ENCODE peak calls at places on chromosomes 5 and 9, in seven cellular contexts. D is ovary; W is HL-60; M is endodermal cell; B is CD8-positive, alpha-beta T cell; Y is H7; N is PC-9. O is an unnamed sample.

GRCh38 chr9:73565833-73566465 is 414.3 kb downstream of the ANXA1 start:
- DNase-seq in D (no peak), W (no peak), M (peak; percentile 83), B (no peak), Y (peak; percentile 4), N (no peak), O (no peak)

GRCh38 chr9:2016411-2017208 is 1.5 kb downstream of the SMARCA2 start:
- DNase-seq in D (peak; percentile 84), W (peak; percentile 86), M (peak; percentile 87), B (peak; percentile 51), Y (peak; percentile 91), N (no peak), O (peak; percentile 90)

GRCh38 chr9:87567566-87567965 is 69.9 kb downstream of the DAPK1 start:
- DNase-seq in D (no peak), W (no peak), M (no peak), B (no peak), Y (peak; percentile 48), N (no peak), O (no peak)

GRCh38 chr5:158992104-158992740 is 107.5 kb downstream of the EBF1 start:
- DNase-seq in D (no peak), W (no peak), M (no peak), B (no peak), Y (no peak), N (no peak), O (no peak)

GRCh38 chr9:69495331-69495730 is 170.3 kb downstream of the ENTREP1 start:
- DNase-seq in D (no peak), W (no peak), M (peak; percentile 37), B (no peak), Y (no peak), N (no peak), O (no peak)

GRCh38 chr9:649128-650074 is 192.1 kb upstream of the DMRT1 start:
- DNase-seq in D (no peak), W (no peak), M (peak; percentile 66), B (no peak), Y (no peak), N (no peak), O (no peak)

GRCh38 chr5:159402328-159402727 is 72.0 kb upstream of the IL12B start:
- DNase-seq in D (no peak), W (no peak), M (no peak), B (no peak), Y (no peak), N (no peak), O (peak; percentile 65)

GRCh38 chr5:3995954-3996619 is 400.5 kb downstream of the IRX1 start:
- DNase-seq in D (no peak), W (no peak), M (no peak), B (no peak), Y (no peak), N (no peak), O (no peak)

GRCh38 chr9:97900738-97901565 is 21.3 kb downstream of the TRMO start:
- DNase-seq in D (no peak), W (peak; percentile 28), M (peak; percentile 49), B (no peak), Y (peak; percentile 58), N (no peak), O (no peak)

GRCh38 chr9:11159318-11159862 is 546.6 kb upstream of the PTPRD start:
- DNase-seq in D (no peak), W (no peak), M (no peak), B (no peak), Y (no peak), N (no peak), O (no peak)

GRCh38 chr5:112034614-112035013 is 277.6 kb upstream of the NREP start:
- DNase-seq in D (no peak), W (no peak), M (no peak), B (no peak), Y (no peak), N (no peak), O (no peak)

GRCh38 chr5:78899922-78900362 is 85.2 kb downstream of the ARSB start:
- DNase-seq in D (no peak), W (peak; percentile 62), M (peak; percentile 89), B (no peak), Y (peak; percentile 69), N (peak; percentile 53), O (no peak)

GRCh38 chr5:156339139-156339841 is 12.3 kb downstream of the SGCD start:
- DNase-seq in D (no peak), W (no peak), M (no peak), B (no peak), Y (no peak), N (no peak), O (no peak)

GRCh38 chr5:128706269-128706668 is 168.2 kb upstream of the FBN2 start:
- DNase-seq in D (no peak), W (no peak), M (no peak), B (no peak), Y (no peak), N (no peak), O (no peak)

GRCh38 chr9:109477269-109478203 is 20.6 kb downstream of the PTPN3 start:
- DNase-seq in D (no peak), W (peak; percentile 23), M (peak; percentile 64), B (no peak), Y (no peak), N (peak; percentile 99), O (peak; percentile 94)

GRCh38 chr9:93963969-93964368 is 8.8 kb upstream of the BARX1 start:
- DNase-seq in D (no peak), W (no peak), M (peak; percentile 44), B (no peak), Y (peak; percentile 18), N (no peak), O (no peak)

GRCh38 chr9:117411547-117411946 is 3.3 kb downstream of the ASTN2 start:
- DNase-seq in D (no peak), W (peak; percentile 3), M (peak; percentile 91), B (no peak), Y (peak; percentile 83), N (no peak), O (no peak)

GRCh38 chr5:14143843-14144585 is 872 bp downstream of the TRIO start:
- DNase-seq in D (peak; percentile 51), W (peak; percentile 24), M (peak; percentile 76), B (no peak), Y (peak; percentile 75), N (no peak), O (peak; percentile 88)

GRCh38 chr5:132821791-132822190 is 8.7 kb downstream of the SHROOM1 start:
- DNase-seq in D (no peak), W (no peak), M (no peak), B (no peak), Y (no peak), N (no peak), O (no peak)

GRCh38 chr9:77449177-77450092 is 198.7 kb downstream of the GNA14 start:
- DNase-seq in D (no peak), W (no peak), M (no peak), B (no peak), Y (no peak), N (peak; percentile 74), O (no peak)

GRCh38 chr5:153752890-153753289 is 262.4 kb downstream of the GRIA1 start:
- DNase-seq in D (no peak), W (no peak), M (no peak), B (no peak), Y (no peak), N (no peak), O (no peak)

GRCh38 chr5:93604119-93604963 is 21.3 kb downstream of the NR2F1 start:
- DNase-seq in D (peak; percentile 50), W (no peak), M (peak; percentile 76), B (no peak), Y (peak; percentile 71), N (no peak), O (peak; percentile 66)
- H3K27me3 ChIP-seq in D (no peaks in the 10 kb centered on the region), W (peaks cover 6% of the 10 kb centered on the region), M (peaks cover 100% of the 10 kb centered on the region), B (peaks cover 63% of the 10 kb centered on the region), Y (peaks cover 99% of the 10 kb centered on the region), N (no peaks in the 10 kb centered on the region), O (peaks cover 89% of the 10 kb centered on the region)

DNA sequence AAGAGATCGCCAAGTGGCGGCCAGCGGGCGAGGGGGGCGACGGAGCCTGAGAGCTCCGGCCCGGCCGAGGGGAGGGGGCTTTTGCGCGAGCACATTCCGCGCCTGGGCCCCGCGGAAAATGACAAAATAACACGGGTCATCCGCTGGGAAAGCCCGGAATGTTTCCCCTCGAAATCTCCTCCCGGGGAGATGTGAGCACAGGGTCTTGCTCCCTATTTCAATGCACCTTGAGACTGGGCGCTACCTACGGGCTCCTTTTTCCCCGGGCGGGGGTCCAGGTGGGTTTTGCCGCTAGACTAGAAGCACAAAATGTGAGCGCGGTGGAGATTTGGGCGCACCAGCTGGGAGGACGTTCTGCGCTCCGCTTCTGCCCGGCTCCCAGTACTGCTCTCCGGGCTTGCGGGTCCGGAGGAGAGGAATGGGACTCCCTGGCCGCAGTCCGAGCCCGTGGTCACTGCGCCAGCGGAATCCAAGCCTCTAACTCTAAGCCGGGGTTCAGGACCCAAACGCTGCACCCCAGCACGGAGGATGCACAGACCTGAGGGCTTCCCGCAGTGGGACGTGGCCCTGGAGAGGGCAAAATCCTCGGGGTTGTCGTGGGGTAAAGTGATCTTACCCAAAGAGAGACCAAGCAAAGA is 2.8 kb upstream of the PRDM12 start:
- DNase-seq in D (no peak), W (no peak), M (peak; percentile 72), B (no peak), Y (peak; percentile 79), N (no peak), O (no peak)
- H3K27me3 ChIP-seq in D (peaks cover 8% of the 10 kb centered on the region), W (peaks cover 86% of the 10 kb centered on the region), M (peaks cover 100% of the 10 kb centered on the region), B (peaks cover 34% of the 10 kb centered on the region), Y (peaks cover 98% of the 10 kb centered on the region), N (peaks cover 32% of the 10 kb centered on the region), O (peaks cover 100% of the 10 kb centered on the region)

DNA sequence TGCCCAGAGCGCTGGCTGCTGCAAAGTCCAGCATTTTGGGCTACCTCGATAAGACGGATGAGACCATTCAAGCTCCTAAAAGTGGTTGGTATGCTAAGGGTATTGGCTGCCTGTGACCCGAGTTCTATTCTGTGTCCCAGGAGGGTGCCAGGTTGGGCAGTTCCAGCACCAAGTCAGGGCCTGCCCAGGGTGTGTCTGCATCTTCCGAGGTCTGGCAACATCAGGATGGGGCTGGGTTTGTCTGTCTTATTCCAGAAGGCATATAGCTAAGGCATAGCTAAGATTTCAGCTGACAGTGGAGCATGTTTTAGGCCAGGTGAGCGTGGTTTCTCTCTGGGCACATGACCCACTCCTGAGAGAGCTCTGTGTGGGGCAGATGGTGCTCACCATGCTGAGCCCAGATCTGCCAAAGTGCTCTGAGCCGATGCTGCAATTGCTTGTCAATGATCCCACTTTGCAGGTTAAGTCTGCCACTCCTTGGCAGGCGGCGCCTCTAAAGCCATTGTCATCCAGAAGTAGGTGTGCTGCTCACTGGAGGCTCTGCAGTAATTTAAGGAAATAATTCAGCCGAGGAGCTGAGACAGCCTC is 7.8 kb downstream of the SLC9A3 start:
- DNase-seq in D (no peak), W (no peak), M (no peak), B (no peak), Y (no peak), N (no peak), O (no peak)
- H3K27me3 ChIP-seq in D (no peaks in the 10 kb centered on the region), W (peaks cover 21% of the 10 kb centered on the region), M (peaks cover 24% of the 10 kb centered on the region), B (no peaks in the 10 kb centered on the region), Y (no peaks in the 10 kb centered on the region), N (peaks cover 96% of the 10 kb centered on the region), O (peaks cover 62% of the 10 kb centered on the region)

GRCh38 chr5:45694255-45694834 is 1.8 kb downstream of the HCN1 start:
- DNase-seq in D (no peak), W (no peak), M (peak; percentile 50), B (no peak), Y (no peak), N (no peak), O (no peak)

GRCh38 chr5:45696206-45696836 is at the start of gene HCN1:
- DNase-seq in D (peak; percentile 19), W (peak; percentile 69), M (peak; percentile 95), B (no peak), Y (peak; percentile 76), N (no peak), O (peak; percentile 91)

GRCh38 chr5:45697211-45697610 is 1.0 kb upstream of the HCN1 start:
- DNase-seq in D (no peak), W (no peak), M (no peak), B (no peak), Y (no peak), N (no peak), O (no peak)

GRCh38 chr5:45695011-45695667 is 1.0 kb downstream of the HCN1 start:
- DNase-seq in D (no peak), W (no peak), M (peak; percentile 70), B (no peak), Y (peak; percentile 35), N (no peak), O (no peak)

GRCh38 chr5:45695680-45696093 is 493 bp downstream of the HCN1 start:
- DNase-seq in D (no peak), W (no peak), M (peak; percentile 67), B (no peak), Y (peak; percentile 50), N (no peak), O (no peak)
- H3K27me3 ChIP-seq in D (no peaks in the 10 kb centered on the region), W (peaks cover 9% of the 10 kb centered on the region), M (peaks cover 48% of the 10 kb centered on the region), B (no peaks in the 10 kb centered on the region), Y (peaks cover 8% of the 10 kb centered on the region), N (no peaks in the 10 kb centered on the region), O (peaks cover 42% of the 10 kb centered on the region)